ENCODE peak calls at places on chromosome 6, in nine cellular contexts. J, B, W, S, I, K, M, D and V are unnamed samples.

GRCh38 chr6:80341330-80341729 is 234.9 kb downstream of the BCKDHB start:
- DNase-seq in J (no peak), B (no peak), W (no peak), S (no peak), I (no peak), K (no peak), M (no peak), D (no peak), V (no peak)

GRCh38 chr6:122393339-122393896 is 6.0 kb upstream of the HSF2 start:
- DNase-seq in J (no peak), B (no peak), W (no peak), S (no peak), I (no peak), K (no peak), M (no peak), D (no peak), V (no peak)

GRCh38 chr6:109448615-109449014 is 7.0 kb downstream of the MICAL1 start:
- DNase-seq in J (no peak), B (no peak), W (no peak), S (no peak), I (no peak), K (no peak), M (no peak), D (no peak), V (no peak)

GRCh38 chr6:47672816-47673215 is 25.6 kb upstream of the ADGRF4 start:
- DNase-seq in J (no peak), B (no peak), W (no peak), S (no peak), I (no peak), K (no peak), M (no peak), D (no peak), V (no peak)

GRCh38 chr6:1940381-1940780 is 305.0 kb downstream of the GMDS start:
- DNase-seq in J (no peak), B (no peak), W (no peak), S (no peak), I (no peak), K (no peak), M (no peak), D (no peak), V (peak)

GRCh38 chr6:107493158-107494057 is 3.5 kb downstream of the SOBP start:
- DNase-seq in J (no peak), B (no peak), W (peak), S (no peak), I (peak), K (no peak), M (no peak), D (no peak), V (no peak)

GRCh38 chr6:150267686-150268561 is 100.9 kb upstream of the IYD start:
- DNase-seq in J (peak), B (no peak), W (no peak), S (no peak), I (no peak), K (no peak), M (no peak), D (no peak), V (no peak)

GRCh38 chr6:34267746-34268145 is 18.9 kb upstream of the SMIM29 start:
- DNase-seq in J (no peak), B (no peak), W (no peak), S (no peak), I (no peak), K (no peak), M (no peak), D (no peak), V (no peak)

GRCh38 chr6:157713451-157714152 is 109.4 kb upstream of the SNX9 start:
- DNase-seq in J (no peak), B (no peak), W (no peak), S (no peak), I (no peak), K (no peak), M (no peak), D (no peak), V (no peak)

GRCh38 chr6:44386364-44386928 is 1.1 kb upstream of the CDC5L start:
- DNase-seq in J (no peak), B (peak), W (peak), S (no peak), I (no peak), K (no peak), M (no peak), D (no peak), V (no peak)

GRCh38 chr6:168226095-168226781 is 93.3 kb downstream of the DACT2 start:
- DNase-seq in J (no peak), B (no peak), W (no peak), S (no peak), I (no peak), K (no peak), M (no peak), D (no peak), V (no peak)

GRCh38 chr6:165877192-165877591 is 214.2 kb upstream of the PDE10A start:
- DNase-seq in J (no peak), B (no peak), W (no peak), S (no peak), I (no peak), K (no peak), M (no peak), D (no peak), V (no peak)

GRCh38 chr6:77183447-77183846 is 279.8 kb downstream of the HTR1B start:
- DNase-seq in J (no peak), B (no peak), W (no peak), S (no peak), I (no peak), K (no peak), M (no peak), D (no peak), V (no peak)

GRCh38 chr6:165663283-165663735 is 268 bp upstream of the PDE10A start:
- DNase-seq in J (no peak), B (no peak), W (no peak), S (no peak), I (peak), K (no peak), M (peak), D (no peak), V (peak)

GRCh38 chr6:147390909-147391536 is 117.5 kb upstream of the SAMD5 start:
- DNase-seq in J (peak), B (no peak), W (no peak), S (no peak), I (no peak), K (peak), M (no peak), D (no peak), V (no peak)

GRCh38 chr6:148840256-148840655 is 93.4 kb downstream of the UST start:
- DNase-seq in J (no peak), B (no peak), W (no peak), S (no peak), I (no peak), K (no peak), M (no peak), D (no peak), V (no peak)

GRCh38 chr6:33702345-33702977 is 9.0 kb downstream of the UQCC2 start:
- DNase-seq in J (no peak), B (no peak), W (peak), S (peak), I (no peak), K (peak), M (no peak), D (no peak), V (no peak)

GRCh38 chr6:141326426-141326825 is 806.3 kb upstream of the GJE1 start:
- DNase-seq in J (no peak), B (no peak), W (no peak), S (peak), I (no peak), K (no peak), M (no peak), D (peak), V (no peak)

GRCh38 chr6:11058406-11058805 is 14.3 kb upstream of the ELOVL2 start:
- DNase-seq in J (no peak), B (no peak), W (no peak), S (no peak), I (no peak), K (no peak), M (no peak), D (no peak), V (no peak)

GRCh38 chr6:4647414-4648365 is 128.5 kb upstream of the CDYL start:
- DNase-seq in J (peak), B (peak), W (peak), S (peak), I (peak), K (peak), M (peak), D (no peak), V (no peak)

GRCh38 chr6:17591292-17591691 is 8.8 kb upstream of the FAM8A1 start:
- DNase-seq in J (no peak), B (no peak), W (no peak), S (no peak), I (no peak), K (no peak), M (no peak), D (no peak), V (no peak)

DNA sequence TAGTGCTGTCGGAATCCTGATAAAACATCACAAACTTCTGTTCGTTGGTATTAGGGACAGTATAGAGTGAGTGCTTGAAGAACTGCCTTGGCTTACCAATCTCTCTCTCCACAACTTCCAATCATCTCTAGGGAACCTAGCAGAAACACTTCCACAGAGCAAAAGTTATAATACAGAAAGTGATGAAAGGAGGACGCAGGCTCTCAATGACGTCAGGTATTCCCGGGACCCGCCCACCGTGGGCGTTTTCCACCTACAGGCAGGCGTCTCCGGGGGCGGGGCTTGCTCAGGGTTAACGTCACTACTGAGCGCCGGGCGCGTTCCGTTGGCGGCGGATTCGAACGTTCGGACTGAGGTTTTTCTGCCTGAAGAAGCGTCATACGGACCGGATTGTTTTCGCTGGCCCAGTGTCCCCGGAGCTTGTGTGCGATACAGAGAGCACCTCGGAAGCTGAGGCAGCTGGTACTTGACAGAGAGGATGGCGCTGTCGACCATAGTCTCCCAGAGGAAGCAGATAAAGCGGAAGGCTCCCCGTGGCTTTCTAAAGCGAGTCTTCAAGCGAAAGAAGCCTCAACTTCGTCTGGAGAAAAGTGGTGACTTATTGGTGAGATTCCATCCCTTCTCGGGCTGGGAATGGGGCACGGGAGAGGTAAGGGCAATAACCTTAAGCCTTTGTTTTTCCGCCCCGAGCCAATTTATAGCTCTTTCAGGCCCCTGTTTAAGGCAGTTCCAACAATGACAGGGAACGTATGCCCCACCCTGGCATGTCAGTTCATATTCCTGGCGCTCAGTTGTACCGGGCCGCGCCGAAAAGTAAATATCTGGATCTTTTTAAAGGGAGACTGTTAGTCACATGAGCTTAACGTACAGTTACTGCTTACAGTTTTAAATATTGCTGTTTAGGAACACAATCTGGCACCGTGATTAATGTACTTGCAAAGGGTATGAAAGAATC is at the start of gene CENPW:
- DNase-seq in J (peak), B (peak), W (peak), S (peak), I (peak), K (peak), M (peak), D (peak), V (peak)
- TF ChIP-seq CTCF in J (no peak), B (no peak), W (no peak), S (no peak), I (no peak), K (no peak), M (no peak), D (no peak), V (no peak)

GRCh38 chr6:52393780-52394179 is 26.4 kb upstream of the EFHC1 start:
- DNase-seq in J (no peak), B (no peak), W (no peak), S (no peak), I (no peak), K (no peak), M (no peak), D (no peak), V (no peak)

GRCh38 chr6:52392944-52393343 is 27.2 kb upstream of the EFHC1 start:
- DNase-seq in J (no peak), B (no peak), W (no peak), S (no peak), I (no peak), K (no peak), M (no peak), D (no peak), V (no peak)

GRCh38 chr6:52391599-52391998 is 28.5 kb upstream of the EFHC1 start:
- DNase-seq in J (no peak), B (no peak), W (no peak), S (no peak), I (no peak), K (no peak), M (no peak), D (no peak), V (no peak)

GRCh38 chr6:52390361-52390727 is 28.4 kb downstream of the PAQR8 start:
- DNase-seq in J (no peak), B (no peak), W (no peak), S (no peak), I (no peak), K (peak), M (no peak), D (peak), V (peak)

GRCh38 chr6:52394251-52394666 is 25.9 kb upstream of the EFHC1 start:
- DNase-seq in J (no peak), B (no peak), W (no peak), S (no peak), I (no peak), K (no peak), M (no peak), D (no peak), V (peak)
- TF ChIP-seq CTCF in J (no peak), B (no peak), W (no peak), S (no peak), I (no peak), K (no peak), M (no peak), D (no peak), V (no peak)

GRCh38 chr6:151649835-151650234 is 156.0 kb downstream of the CCDC170 start:
- DNase-seq in J (no peak), B (no peak), W (no peak), S (no peak), I (no peak), K (no peak), M (no peak), D (no peak), V (no peak)

GRCh38 chr6:151651639-151652038 is 155.8 kb upstream of the ESR1 start:
- DNase-seq in J (no peak), B (no peak), W (no peak), S (no peak), I (no peak), K (no peak), M (no peak), D (no peak), V (no peak)

GRCh38 chr6:151652338-151652737 is 155.1 kb upstream of the ESR1 start:
- DNase-seq in J (no peak), B (no peak), W (no peak), S (no peak), I (no peak), K (no peak), M (no peak), D (no peak), V (no peak)

DNA sequence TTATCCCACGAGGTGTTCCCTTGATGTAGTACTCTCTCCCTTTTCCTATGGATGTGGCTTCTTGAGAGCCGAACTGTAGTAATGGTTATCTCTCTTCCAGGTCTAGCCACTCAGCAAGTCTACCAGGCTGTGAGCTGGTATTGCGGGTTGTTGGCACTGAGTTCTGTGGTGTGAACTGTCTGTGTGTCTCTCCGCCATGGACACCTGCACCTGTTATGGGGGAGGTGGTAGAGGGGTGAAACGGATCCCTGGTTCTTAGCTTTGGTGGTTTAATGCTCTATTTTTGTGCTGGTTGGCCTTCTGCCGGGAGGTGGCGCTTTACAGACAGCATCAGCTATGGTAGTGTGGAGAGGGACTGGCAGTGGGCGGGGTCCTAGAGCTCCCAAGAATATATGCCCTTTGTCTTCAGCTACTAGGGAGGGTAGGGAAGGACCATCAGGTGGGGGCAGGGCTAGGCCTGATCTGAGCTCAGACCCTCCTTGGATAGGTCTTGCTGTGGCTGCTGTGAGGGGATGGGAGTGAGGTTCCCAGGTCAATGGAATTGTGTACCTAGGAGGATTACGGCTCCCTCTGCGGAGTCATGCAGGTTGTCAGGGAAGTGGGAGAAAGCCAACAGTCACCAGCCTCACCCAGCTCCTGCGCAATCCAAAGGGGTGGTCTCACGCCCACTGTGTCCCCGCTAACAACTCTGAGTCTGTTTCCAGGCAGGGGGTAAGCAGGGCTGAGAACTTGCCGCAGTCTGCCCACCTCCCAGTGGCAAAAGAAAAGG is 154.2 kb downstream of the CCDC170 start:
- DNase-seq in J (peak), B (no peak), W (no peak), S (no peak), I (no peak), K (no peak), M (no peak), D (no peak), V (no peak)
- TF ChIP-seq CTCF in J (no peak), B (no peak), W (no peak), S (no peak), I (peak), K (no peak), M (no peak), D (no peak), V (peak)

GRCh38 chr6:129671442-129672344 is 38.3 kb downstream of the ARHGAP18 start:
- DNase-seq in J (no peak), B (no peak), W (no peak), S (no peak), I (no peak), K (no peak), M (no peak), D (peak), V (peak)
- TF ChIP-seq CTCF in J (no peak), B (no peak), W (no peak), S (peak), I (peak), K (no peak), M (peak), D (peak), V (peak)